ENCODE peak calls at places on chromosomes 3 and 15, in seven cellular contexts. One of them, this sample, is unnamed.

GRCh38 chr3:364287-364686 is 167.7 kb downstream of the CHL1 start:
- DNase-seq in HS-27A: no peak
- DNase-seq in activated T-helper 1 cell treated with anti-CD3 and anti-CD28 coated beads, Interleukin-12 subunit alpha, Interleukin-12 subunit beta, Interleukin-2, Interleukin-4 antibody, amounts not matched to agents 30 ng/mL and 10 ng/mL and 1 ng/mL, durations not matched to agents 14 hours and 24 hours and 36 hours: no peak
- DNase-seq in neural crest cell: no peak
- DNase-seq in pancreas: no peak
- DNase-seq in psoas muscle: no peak
- DNase-seq in KBM-7: no peak
- DNase-seq in this sample: no peak

GRCh38 chr3:59680916-59681315 is 631.1 kb upstream of the CFAP20DC start:
- DNase-seq in neural crest cell: no peak
- DNase-seq in pancreas: no peak
- DNase-seq in KBM-7: no peak
- DNase-seq in psoas muscle: no peak
- DNase-seq in HS-27A: no peak
- DNase-seq in activated T-helper 1 cell treated with anti-CD3 and anti-CD28 coated beads, Interleukin-12 subunit alpha, Interleukin-12 subunit beta, Interleukin-2, Interleukin-4 antibody, amounts not matched to agents 30 ng/mL and 10 ng/mL and 1 ng/mL, durations not matched to agents 14 hours and 24 hours and 36 hours: no peak
- DNase-seq in this sample: no peak

GRCh38 chr3:10289077-10289476 is 3.7 kb downstream of the GHRL start:
- DNase-seq in activated T-helper 1 cell treated with anti-CD3 and anti-CD28 coated beads, Interleukin-12 subunit alpha, Interleukin-12 subunit beta, Interleukin-2, Interleukin-4 antibody, amounts not matched to agents 30 ng/mL and 10 ng/mL and 1 ng/mL, durations not matched to agents 14 hours and 24 hours and 36 hours: no peak
- DNase-seq in KBM-7: no peak
- DNase-seq in neural crest cell: no peak
- DNase-seq in pancreas: no peak
- DNase-seq in psoas muscle: no peak
- DNase-seq in HS-27A: no peak
- DNase-seq in this sample: no peak

GRCh38 chr3:188905580-188905979 is 266.2 kb upstream of the TPRG1 start:
- DNase-seq in neural crest cell: no peak
- DNase-seq in KBM-7: no peak
- DNase-seq in activated T-helper 1 cell treated with anti-CD3 and anti-CD28 coated beads, Interleukin-12 subunit alpha, Interleukin-12 subunit beta, Interleukin-2, Interleukin-4 antibody, amounts not matched to agents 30 ng/mL and 10 ng/mL and 1 ng/mL, durations not matched to agents 14 hours and 24 hours and 36 hours: no peak
- DNase-seq in pancreas: no peak
- DNase-seq in HS-27A: no peak
- DNase-seq in psoas muscle: no peak
- DNase-seq in this sample: no peak

GRCh38 chr3:14145236-14145635 is 20.4 kb downstream of the TMEM43 start:
- DNase-seq in neural crest cell: no peak
- DNase-seq in activated T-helper 1 cell treated with anti-CD3 and anti-CD28 coated beads, Interleukin-12 subunit alpha, Interleukin-12 subunit beta, Interleukin-2, Interleukin-4 antibody, amounts not matched to agents 30 ng/mL and 10 ng/mL and 1 ng/mL, durations not matched to agents 14 hours and 24 hours and 36 hours: no peak
- DNase-seq in pancreas: no peak
- DNase-seq in KBM-7: no peak
- DNase-seq in HS-27A: no peak
- DNase-seq in psoas muscle: no peak
- DNase-seq in this sample: no peak

GRCh38 chr3:65146149-65146548 is 458.3 kb upstream of the ADAMTS9 start:
- DNase-seq in neural crest cell: no peak
- DNase-seq in activated T-helper 1 cell treated with anti-CD3 and anti-CD28 coated beads, Interleukin-12 subunit alpha, Interleukin-12 subunit beta, Interleukin-2, Interleukin-4 antibody, amounts not matched to agents 30 ng/mL and 10 ng/mL and 1 ng/mL, durations not matched to agents 14 hours and 24 hours and 36 hours: no peak
- DNase-seq in HS-27A: no peak
- DNase-seq in pancreas: peak
- DNase-seq in KBM-7: no peak
- DNase-seq in psoas muscle: no peak
- DNase-seq in this sample: no peak

GRCh38 chr3:78434801-78435200 is 1333.0 kb downstream of the ROBO1 start:
- DNase-seq in HS-27A: no peak
- DNase-seq in pancreas: no peak
- DNase-seq in activated T-helper 1 cell treated with anti-CD3 and anti-CD28 coated beads, Interleukin-12 subunit alpha, Interleukin-12 subunit beta, Interleukin-2, Interleukin-4 antibody, amounts not matched to agents 30 ng/mL and 10 ng/mL and 1 ng/mL, durations not matched to agents 14 hours and 24 hours and 36 hours: no peak
- DNase-seq in psoas muscle: no peak
- DNase-seq in KBM-7: no peak
- DNase-seq in neural crest cell: no peak
- DNase-seq in this sample: no peak

GRCh38 chr15:89613031-89613430 is 37.8 kb downstream of the TICRR start:
- DNase-seq in psoas muscle: no peak
- DNase-seq in neural crest cell: no peak
- DNase-seq in HS-27A: no peak
- DNase-seq in KBM-7: no peak
- DNase-seq in pancreas: no peak
- DNase-seq in activated T-helper 1 cell treated with anti-CD3 and anti-CD28 coated beads, Interleukin-12 subunit alpha, Interleukin-12 subunit beta, Interleukin-2, Interleukin-4 antibody, amounts not matched to agents 30 ng/mL and 10 ng/mL and 1 ng/mL, durations not matched to agents 14 hours and 24 hours and 36 hours: no peak
- DNase-seq in this sample: no peak

GRCh38 chr3:46965151-46965550 is 11.4 kb downstream of the CCDC12 start:
- DNase-seq in neural crest cell: no peak
- DNase-seq in KBM-7: peak
- DNase-seq in HS-27A: no peak
- DNase-seq in pancreas: no peak
- DNase-seq in activated T-helper 1 cell treated with anti-CD3 and anti-CD28 coated beads, Interleukin-12 subunit alpha, Interleukin-12 subunit beta, Interleukin-2, Interleukin-4 antibody, amounts not matched to agents 30 ng/mL and 10 ng/mL and 1 ng/mL, durations not matched to agents 14 hours and 24 hours and 36 hours: no peak
- DNase-seq in psoas muscle: no peak
- DNase-seq in this sample: no peak

GRCh38 chr3:111715911-111716523 is 120.9 kb upstream of the ZBED2 start:
- DNase-seq in pancreas: peak
- DNase-seq in KBM-7: peak
- DNase-seq in HS-27A: no peak
- DNase-seq in neural crest cell: peak
- DNase-seq in psoas muscle: peak
- DNase-seq in activated T-helper 1 cell treated with anti-CD3 and anti-CD28 coated beads, Interleukin-12 subunit alpha, Interleukin-12 subunit beta, Interleukin-2, Interleukin-4 antibody, amounts not matched to agents 30 ng/mL and 10 ng/mL and 1 ng/mL, durations not matched to agents 14 hours and 24 hours and 36 hours: no peak
- DNase-seq in this sample: no peak

GRCh38 chr3:18988619-18989229 is 159.6 kb upstream of the KCNH8 start:
- DNase-seq in pancreas: no peak
- DNase-seq in HS-27A: no peak
- DNase-seq in activated T-helper 1 cell treated with anti-CD3 and anti-CD28 coated beads, Interleukin-12 subunit alpha, Interleukin-12 subunit beta, Interleukin-2, Interleukin-4 antibody, amounts not matched to agents 30 ng/mL and 10 ng/mL and 1 ng/mL, durations not matched to agents 14 hours and 24 hours and 36 hours: no peak
- DNase-seq in neural crest cell: no peak
- DNase-seq in KBM-7: peak
- DNase-seq in psoas muscle: no peak
- DNase-seq in this sample: no peak

GRCh38 chr3:125055165-125055912 is 458 bp downstream of the HEG1 start:
- DNase-seq in activated T-helper 1 cell treated with anti-CD3 and anti-CD28 coated beads, Interleukin-12 subunit alpha, Interleukin-12 subunit beta, Interleukin-2, Interleukin-4 antibody, amounts not matched to agents 30 ng/mL and 10 ng/mL and 1 ng/mL, durations not matched to agents 14 hours and 24 hours and 36 hours: no peak
- DNase-seq in pancreas: no peak
- DNase-seq in psoas muscle: peak
- DNase-seq in neural crest cell: no peak
- DNase-seq in HS-27A: no peak
- DNase-seq in KBM-7: no peak
- DNase-seq in this sample: peak

GRCh38 chr15:52546031-52546751 is 17.5 kb upstream of the MYO5A start:
- DNase-seq in KBM-7: no peak
- DNase-seq in HS-27A: no peak
- DNase-seq in psoas muscle: no peak
- DNase-seq in neural crest cell: no peak
- DNase-seq in activated T-helper 1 cell treated with anti-CD3 and anti-CD28 coated beads, Interleukin-12 subunit alpha, Interleukin-12 subunit beta, Interleukin-2, Interleukin-4 antibody, amounts not matched to agents 30 ng/mL and 10 ng/mL and 1 ng/mL, durations not matched to agents 14 hours and 24 hours and 36 hours: no peak
- DNase-seq in pancreas: no peak
- DNase-seq in this sample: no peak

GRCh38 chr3:38036286-38036685 is 2.7 kb upstream of the DLEC1 start:
- DNase-seq in activated T-helper 1 cell treated with anti-CD3 and anti-CD28 coated beads, Interleukin-12 subunit alpha, Interleukin-12 subunit beta, Interleukin-2, Interleukin-4 antibody, amounts not matched to agents 30 ng/mL and 10 ng/mL and 1 ng/mL, durations not matched to agents 14 hours and 24 hours and 36 hours: no peak
- DNase-seq in pancreas: no peak
- DNase-seq in neural crest cell: no peak
- DNase-seq in psoas muscle: no peak
- DNase-seq in KBM-7: no peak
- DNase-seq in HS-27A: no peak
- DNase-seq in this sample: no peak

GRCh38 chr3:16122661-16123060 is 51.8 kb upstream of the GALNT15 start:
- DNase-seq in pancreas: no peak
- DNase-seq in KBM-7: no peak
- DNase-seq in neural crest cell: no peak
- DNase-seq in psoas muscle: no peak
- DNase-seq in activated T-helper 1 cell treated with anti-CD3 and anti-CD28 coated beads, Interleukin-12 subunit alpha, Interleukin-12 subunit beta, Interleukin-2, Interleukin-4 antibody, amounts not matched to agents 30 ng/mL and 10 ng/mL and 1 ng/mL, durations not matched to agents 14 hours and 24 hours and 36 hours: no peak
- DNase-seq in HS-27A: no peak
- DNase-seq in this sample: no peak

GRCh38 chr3:171753665-171754408 is 56.4 kb downstream of the PLD1 start:
- DNase-seq in pancreas: no peak
- DNase-seq in KBM-7: no peak
- DNase-seq in activated T-helper 1 cell treated with anti-CD3 and anti-CD28 coated beads, Interleukin-12 subunit alpha, Interleukin-12 subunit beta, Interleukin-2, Interleukin-4 antibody, amounts not matched to agents 30 ng/mL and 10 ng/mL and 1 ng/mL, durations not matched to agents 14 hours and 24 hours and 36 hours: no peak
- DNase-seq in psoas muscle: no peak
- DNase-seq in HS-27A: no peak
- DNase-seq in neural crest cell: no peak
- DNase-seq in this sample: no peak

GRCh38 chr3:192169332-192169915 is 557.9 kb downstream of the FGF12 start:
- DNase-seq in pancreas: no peak
- DNase-seq in KBM-7: no peak
- DNase-seq in activated T-helper 1 cell treated with anti-CD3 and anti-CD28 coated beads, Interleukin-12 subunit alpha, Interleukin-12 subunit beta, Interleukin-2, Interleukin-4 antibody, amounts not matched to agents 30 ng/mL and 10 ng/mL and 1 ng/mL, durations not matched to agents 14 hours and 24 hours and 36 hours: no peak
- DNase-seq in neural crest cell: no peak
- DNase-seq in HS-27A: no peak
- DNase-seq in psoas muscle: no peak
- DNase-seq in this sample: no peak

GRCh38 chr3:42601898-42602581 is 1.6 kb downstream of the NKTR start:
- DNase-seq in activated T-helper 1 cell treated with anti-CD3 and anti-CD28 coated beads, Interleukin-12 subunit alpha, Interleukin-12 subunit beta, Interleukin-2, Interleukin-4 antibody, amounts not matched to agents 30 ng/mL and 10 ng/mL and 1 ng/mL, durations not matched to agents 14 hours and 24 hours and 36 hours: no peak
- DNase-seq in neural crest cell: no peak
- DNase-seq in HS-27A: no peak
- DNase-seq in pancreas: no peak
- DNase-seq in KBM-7: peak
- DNase-seq in psoas muscle: no peak
- DNase-seq in this sample: no peak

GRCh38 chr3:159763466-159764210 is 225.0 kb upstream of the IL12A start:
- DNase-seq in activated T-helper 1 cell treated with anti-CD3 and anti-CD28 coated beads, Interleukin-12 subunit alpha, Interleukin-12 subunit beta, Interleukin-2, Interleukin-4 antibody, amounts not matched to agents 30 ng/mL and 10 ng/mL and 1 ng/mL, durations not matched to agents 14 hours and 24 hours and 36 hours: peak
- DNase-seq in pancreas: peak
- DNase-seq in HS-27A: no peak
- DNase-seq in psoas muscle: peak
- DNase-seq in neural crest cell: peak
- DNase-seq in KBM-7: peak
- DNase-seq in this sample: peak

GRCh38 chr15:92449476-92449875 is 55.8 kb downstream of the ST8SIA2 start:
- DNase-seq in activated T-helper 1 cell treated with anti-CD3 and anti-CD28 coated beads, Interleukin-12 subunit alpha, Interleukin-12 subunit beta, Interleukin-2, Interleukin-4 antibody, amounts not matched to agents 30 ng/mL and 10 ng/mL and 1 ng/mL, durations not matched to agents 14 hours and 24 hours and 36 hours: no peak
- DNase-seq in HS-27A: no peak
- DNase-seq in neural crest cell: no peak
- DNase-seq in psoas muscle: no peak
- DNase-seq in KBM-7: no peak
- DNase-seq in pancreas: no peak
- DNase-seq in this sample: no peak